ENCODE peak calls at places on chromosomes 11 and 22, in nine cellular contexts. T is spleen, L is lower lobe of right lung, Y is dorsolateral prefrontal cortex, F is colonic mucosa, N is GM23248, R is neuronal stem cell, K is HepG2, X is stomach. A is an unnamed sample. For H3K27me3, the result is how much of the 10 kb centered on the place peaks cover.

GRCh38 chr11:67271548-67272284 is 5.4 kb downstream of the GRK2 start:
- DNase-seq in T (peak), L (peak), Y (no peak), F (no peak), N (no peak), R (no peak), K (no peak), X (no peak), A (peak)

GRCh38 chr11:9573775-9574555 is 495 bp downstream of the WEE1 start:
- DNase-seq in T (peak), L (peak), Y (no peak), F (peak), N (peak), R (no peak), K (no peak), X (peak), A (peak)

GRCh38 chr11:68575025-68575665 is 109.2 kb upstream of the GAL start:
- DNase-seq in T (no peak), L (no peak), Y (no peak), F (no peak), N (no peak), R (no peak), K (no peak), X (no peak), A (no peak)

GRCh38 chr11:120332822-120333716 is 3.1 kb upstream of the ARHGEF12 start:
- DNase-seq in T (no peak), L (no peak), Y (no peak), F (no peak), N (peak), R (no peak), K (no peak), X (no peak), A (no peak)

GRCh38 chr11:48307760-48308386 is 1.9 kb downstream of the OR4S1 start:
- DNase-seq in T (no peak), L (no peak), Y (peak), F (peak), N (peak), R (peak), K (peak), X (peak), A (peak)

GRCh38 chr11:109309153-109309552 is 112.8 kb upstream of the C11orf87 start:
- DNase-seq in T (no peak), L (no peak), Y (no peak), F (no peak), N (peak), R (no peak), K (no peak), X (no peak), A (no peak)

GRCh38 chr11:70521475-70522260 is 123.3 kb downstream of the CTTN start:
- DNase-seq in T (peak), L (no peak), Y (peak), F (no peak), N (no peak), R (no peak), K (no peak), X (no peak), A (no peak)

GRCh38 chr11:117949062-117949461 is 19.9 kb upstream of the TMPRSS13 start:
- DNase-seq in T (no peak), L (no peak), Y (no peak), F (no peak), N (no peak), R (no peak), K (no peak), X (no peak), A (peak)

GRCh38 chr11:118715245-118715807 is 35.9 kb upstream of the TREH start:
- DNase-seq in T (peak), L (no peak), Y (no peak), F (no peak), N (no peak), R (no peak), K (no peak), X (no peak), A (no peak)

GRCh38 chr11:116731097-116731761 is 41.6 kb downstream of the BUD13 start:
- DNase-seq in T (peak), L (no peak), Y (peak), F (no peak), N (peak), R (peak), K (peak), X (no peak), A (no peak)

DNA sequence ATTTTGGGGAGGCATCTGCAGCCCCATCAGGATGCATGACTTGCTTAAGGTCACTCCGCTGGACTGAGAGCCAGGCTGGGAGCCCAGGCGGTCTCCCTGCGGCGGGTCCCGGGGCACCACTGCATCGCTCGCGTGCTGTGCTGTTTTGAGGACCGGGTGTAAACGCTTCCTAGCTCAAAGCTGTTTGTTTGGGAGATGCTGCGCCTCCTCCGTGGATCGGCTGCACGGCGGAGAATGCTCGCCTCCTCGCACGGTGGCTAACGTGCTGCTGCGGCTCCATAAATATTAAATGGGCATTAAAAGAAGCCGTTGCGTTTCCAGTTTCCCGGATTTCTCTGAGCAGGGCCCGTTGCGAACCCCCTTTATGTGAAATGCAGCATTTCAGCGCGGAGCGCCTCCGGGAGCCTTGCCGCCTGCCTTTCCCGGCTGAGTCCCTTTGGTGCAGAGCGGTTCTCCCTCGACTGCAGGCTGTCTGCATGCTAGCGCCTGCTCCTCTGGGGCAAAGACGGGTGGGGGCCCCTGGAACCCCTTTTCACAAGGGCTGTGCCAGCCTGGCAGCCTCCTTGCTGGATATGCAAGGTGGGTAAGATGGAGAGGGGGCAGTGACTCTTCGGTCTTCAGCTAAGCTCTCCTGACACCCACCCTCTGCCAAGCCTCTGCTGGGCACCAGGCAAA is 9.3 kb downstream of the MPPED1 start:
- DNase-seq in T (no peak), L (peak), Y (peak), F (no peak), N (no peak), R (no peak), K (no peak), X (no peak), A (no peak)
- H3K27me3 ChIP-seq in T (under half), L (under half), Y (under half), F (under half), N (under half), R (half or more), K (under half), X (under half), A (under half)

GRCh38 chr11:76793834-76794291 is 10.7 kb downstream of the TSKU start:
- DNase-seq in T (peak), L (no peak), Y (no peak), F (no peak), N (no peak), R (no peak), K (no peak), X (peak), A (no peak)
- H3K27ac ChIP-seq in T (no peak), L (no peak), Y (no peak), F (no peak), N (no peak), R (peak), K (peak), X (no peak), A (no peak)

GRCh38 chr22:24208012-24208749 is 26.9 kb downstream of the SUSD2 start:
- DNase-seq in T (no peak), L (no peak), Y (no peak), F (no peak), N (peak), R (no peak), K (peak), X (peak), A (no peak)
- H3K27me3 ChIP-seq in T (under half), L (under half), Y (under half), F (under half), N (under half), R (under half), K (under half), X (under half), A (under half)

DNA sequence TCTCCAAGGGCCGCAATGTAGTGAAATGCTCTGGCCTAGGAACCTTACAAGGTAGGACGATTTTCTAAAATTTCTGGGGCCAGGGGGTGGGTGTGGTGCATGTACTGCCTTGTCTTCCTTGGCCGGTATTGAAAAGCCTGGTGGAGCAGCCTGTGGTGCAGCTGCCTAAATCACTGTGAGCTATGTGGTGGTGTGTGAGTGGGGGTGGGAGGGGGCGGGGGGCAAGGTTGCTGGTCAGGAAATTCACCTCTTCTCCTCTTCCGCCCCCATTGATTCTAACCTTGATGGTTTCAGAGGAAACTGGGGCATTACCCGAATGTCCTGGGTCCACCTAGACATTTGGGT is 137.2 kb downstream of the DBX1 start:
- DNase-seq in T (no peak), L (no peak), Y (no peak), F (no peak), N (no peak), R (no peak), K (no peak), X (no peak), A (no peak)
- H3K27ac ChIP-seq in T (no peak), L (no peak), Y (no peak), F (no peak), N (no peak), R (peak), K (peak), X (no peak), A (no peak)

GRCh38 chr11:33867996-33868645 is 23.8 kb downstream of the LMO2 start:
- DNase-seq in T (no peak), L (no peak), Y (no peak), F (no peak), N (no peak), R (no peak), K (no peak), X (no peak), A (no peak)

GRCh38 chr11:33869511-33870422 is 22.1 kb downstream of the LMO2 start:
- DNase-seq in T (peak), L (peak), Y (no peak), F (peak), N (peak), R (no peak), K (no peak), X (no peak), A (no peak)

GRCh38 chr11:33864479-33864878 is 27.4 kb downstream of the LMO2 start:
- DNase-seq in T (no peak), L (no peak), Y (no peak), F (no peak), N (no peak), R (no peak), K (no peak), X (no peak), A (no peak)

GRCh38 chr11:33867566-33867965 is 24.3 kb downstream of the LMO2 start:
- DNase-seq in T (no peak), L (no peak), Y (no peak), F (no peak), N (no peak), R (no peak), K (no peak), X (no peak), A (no peak)

GRCh38 chr11:33868646-33869461 is 23.0 kb downstream of the LMO2 start:
- DNase-seq in T (peak), L (no peak), Y (no peak), F (no peak), N (peak), R (no peak), K (no peak), X (no peak), A (no peak)
- H3K27me3 ChIP-seq in T (under half), L (under half), Y (under half), F (under half), N (half or more), R (half or more), K (under half), X (under half), A (half or more)

GRCh38 chr22:38187413-38188212 is 6.0 kb upstream of the PLA2G6 start:
- DNase-seq in T (no peak), L (no peak), Y (no peak), F (peak), N (no peak), R (no peak), K (peak), X (peak), A (no peak)

GRCh38 chr22:38186429-38186828 is 4.8 kb upstream of the PLA2G6 start:
- DNase-seq in T (no peak), L (no peak), Y (no peak), F (no peak), N (no peak), R (no peak), K (no peak), X (no peak), A (no peak)

GRCh38 chr22:38180841-38181452 is 683 bp downstream of the PLA2G6 start:
- DNase-seq in T (peak), L (peak), Y (peak), F (peak), N (peak), R (no peak), K (no peak), X (peak), A (peak)

GRCh38 chr22:38181453-38182200 is at the start of gene PLA2G6:
- DNase-seq in T (peak), L (peak), Y (peak), F (peak), N (peak), R (peak), K (peak), X (peak), A (peak)

GRCh38 chr22:38184788-38185187 is 3.2 kb upstream of the PLA2G6 start:
- DNase-seq in T (no peak), L (no peak), Y (no peak), F (no peak), N (no peak), R (no peak), K (no peak), X (no peak), A (no peak)
- H3K27ac ChIP-seq in T (no peak), L (no peak), Y (no peak), F (no peak), N (no peak), R (no peak), K (no peak), X (no peak), A (no peak)